ENCODE peak calls at places on chromosomes 13 and 19, in five cellular contexts. Q is H9, O is H1, M is neuronal stem cell, W is mesenchymal stem cell. T is an unnamed sample.

GRCh38 chr13:35468195-35468594 is 8.3 kb downstream of the MAB21L1 start:
- DNase-seq in O (no peak), W (no peak), M (no peak), Q (no peak), T (no peak)

GRCh38 chr13:23453132-23453531 is 19.6 kb upstream of the SACS start:
- DNase-seq in O (peak; percentile 33), Q (no peak), M (no peak), W (no peak), T (no peak)

GRCh38 chr19:7605490-7606222 is 10.0 kb downstream of the CAMSAP3 start:
- DNase-seq in M (no peak), O (peak; percentile 86), Q (peak; percentile 84), W (peak; percentile 14), T (peak; percentile 12)

GRCh38 chr13:63010072-63010658 is 1594.5 kb upstream of the PCDH20 start:
- DNase-seq in M (no peak), O (no peak), Q (no peak), W (no peak), T (no peak)

GRCh38 chr13:103012611-103013010 is 53.6 kb downstream of the SLC10A2 start:
- DNase-seq in W (no peak), M (no peak), O (no peak), Q (no peak), T (no peak)

GRCh38 chr19:45881909-45882528 is 3.9 kb downstream of the IRF2BP1 start:
- DNase-seq in M (no peak), W (no peak), O (peak; percentile 67), Q (peak; percentile 76), T (no peak)

GRCh38 chr13:36163809-36164308 is 32.7 kb upstream of the DCLK1 start:
- DNase-seq in W (no peak), M (no peak), Q (no peak), O (no peak), T (no peak)

GRCh38 chr13:81872581-81872980 is 1531.7 kb upstream of the SPRY2 start:
- DNase-seq in O (no peak), W (peak; percentile 18), Q (peak; percentile 48), M (peak; percentile 8), T (no peak)

GRCh38 chr13:24460256-24460655 is 52.3 kb downstream of the PARP4 start:
- DNase-seq in W (no peak), O (no peak), Q (no peak), M (no peak), T (no peak)

GRCh38 chr19:58499021-58499927 is 12.5 kb downstream of the SLC27A5 start:
- DNase-seq in M (peak; percentile 97), W (peak; percentile 99), O (peak; percentile 99), Q (peak; percentile 100), T (peak; percentile 99)

GRCh38 chr13:112910016-112910415 is 59.0 kb upstream of the MCF2L start:
- DNase-seq in O (no peak), W (no peak), Q (no peak), M (no peak), T (peak; percentile 29)

GRCh38 chr13:39038569-39038898 is 278 bp downstream of the NHLRC3 start:
- DNase-seq in M (no peak), O (no peak), W (peak; percentile 47), Q (no peak), T (peak; percentile 66)

GRCh38 chr19:12788025-12788681 is 3.1 kb upstream of the JUNB start:
- DNase-seq in Q (no peak), O (no peak), M (no peak), W (peak; percentile 58), T (no peak)

GRCh38 chr19:41691268-41691970 is 3.3 kb upstream of the CEACAM7 start:
- DNase-seq in Q (peak; percentile 61), M (no peak), O (peak; percentile 58), W (no peak), T (no peak)

DNA sequence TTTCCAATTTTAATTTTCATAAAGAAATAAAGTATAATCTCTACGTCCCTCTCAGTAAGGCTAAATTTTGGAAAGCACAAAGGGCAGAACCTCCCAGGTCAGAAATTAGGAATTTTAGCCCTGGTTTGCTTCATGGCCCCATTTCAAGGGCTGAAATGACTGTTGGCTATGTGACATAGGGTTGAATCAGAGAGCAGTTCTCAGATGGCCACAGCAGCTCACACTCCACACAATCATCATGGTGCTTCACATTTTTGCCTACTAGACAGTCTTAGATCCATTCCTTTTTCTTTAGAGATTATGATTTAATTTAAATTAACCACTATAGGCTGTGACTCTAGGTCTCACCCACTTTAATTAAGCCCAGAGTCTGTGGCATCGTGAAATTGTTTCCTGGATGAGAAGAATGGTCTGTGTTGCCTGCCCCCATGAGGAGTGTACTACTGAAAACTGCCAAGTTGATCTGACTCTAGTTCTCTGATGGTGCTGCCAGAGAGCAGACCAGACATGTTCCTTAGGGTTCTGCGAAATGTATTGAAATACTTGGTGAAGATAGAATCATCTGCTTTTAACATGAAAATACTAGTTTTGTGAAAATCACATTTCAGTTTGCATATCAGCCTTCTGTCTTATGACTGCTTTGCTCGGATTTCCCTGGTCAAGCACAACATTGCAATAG is 57.4 kb downstream of the ESD start:
- DNase-seq in M (no peak), Q (no peak), O (no peak), W (no peak), T (no peak)
- H2BK12ac ChIP-seq in M (no peak overlapping the region), Q (no peak overlapping the region), O (no peak overlapping the region), W (no peak overlapping the region), T (no peak overlapping the region)

GRCh38 chr19:19662344-19662743 is 1.1 kb downstream of the ATP13A1 start:
- DNase-seq in M (no peak), O (peak; percentile 34), Q (no peak), W (no peak), T (no peak)
- H3K9ac ChIP-seq in M (no peak overlapping the region), O (no peak overlapping the region), Q (peak overlapping the region; percentile 37), W (peak overlapping the region; percentile 96), T (no peak overlapping the region)

GRCh38 chr13:57725480-57725879 is 93.9 kb downstream of the PCDH17 start:
- DNase-seq in O (no peak), W (no peak), Q (no peak), M (no peak), T (no peak)
- H2BK5ac ChIP-seq in O (no peak overlapping the region), W (no peak overlapping the region), Q (no peak overlapping the region), M (no peak overlapping the region), T (no peak overlapping the region)

DNA sequence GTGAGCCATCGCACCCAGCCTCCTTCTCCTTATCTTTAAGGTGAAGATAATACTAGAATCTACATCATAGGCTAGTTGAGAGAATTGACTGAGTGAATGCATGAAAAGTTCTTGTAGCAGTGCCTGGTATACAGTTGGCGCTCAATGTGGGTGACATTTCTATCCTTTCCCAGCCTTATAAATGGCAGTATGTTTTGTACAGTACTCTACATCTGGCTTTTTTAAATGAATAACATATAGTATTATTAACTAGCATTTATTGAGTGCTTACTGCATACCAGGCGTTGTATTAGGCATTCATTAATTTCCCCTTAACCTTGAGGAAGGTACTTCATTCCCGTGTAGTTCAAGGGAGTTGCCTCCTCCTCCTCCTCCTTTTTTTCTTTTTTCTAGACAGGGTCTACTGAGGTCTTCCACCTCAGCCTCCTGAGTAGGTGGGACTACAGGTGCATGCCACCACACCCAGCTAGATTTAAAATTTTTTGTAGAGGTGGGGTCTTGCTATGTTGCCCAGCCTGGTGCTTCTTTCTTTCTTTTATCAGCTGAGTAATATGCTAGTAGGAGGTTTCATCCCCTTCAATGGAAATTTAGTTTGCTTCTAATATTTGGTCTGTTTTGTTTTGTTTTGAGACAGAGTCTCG is 2.8 kb downstream of the C5AR1 start:
- DNase-seq in W (no peak), O (no peak), Q (no peak), M (no peak), T (no peak)
- H2BK12ac ChIP-seq in W (no peak overlapping the region), O (no peak overlapping the region), Q (no peak overlapping the region), M (no peak overlapping the region), T (no peak overlapping the region)

GRCh38 chr19:16372065-16372915 is 47.7 kb downstream of the KLF2 start:
- DNase-seq in O (no peak), M (no peak), Q (no peak), W (no peak), T (no peak)

GRCh38 chr19:16373989-16374388 is 49.4 kb downstream of the KLF2 start:
- DNase-seq in M (no peak), O (no peak), Q (no peak), W (no peak), T (no peak)

GRCh38 chr19:16373539-16373938 is 48.9 kb downstream of the KLF2 start:
- DNase-seq in W (peak; percentile 94), M (no peak), Q (no peak), O (no peak), T (no peak)

GRCh38 chr19:16374436-16374835 is 49.8 kb downstream of the KLF2 start:
- DNase-seq in M (no peak), W (no peak), Q (no peak), O (no peak), T (no peak)

DNA sequence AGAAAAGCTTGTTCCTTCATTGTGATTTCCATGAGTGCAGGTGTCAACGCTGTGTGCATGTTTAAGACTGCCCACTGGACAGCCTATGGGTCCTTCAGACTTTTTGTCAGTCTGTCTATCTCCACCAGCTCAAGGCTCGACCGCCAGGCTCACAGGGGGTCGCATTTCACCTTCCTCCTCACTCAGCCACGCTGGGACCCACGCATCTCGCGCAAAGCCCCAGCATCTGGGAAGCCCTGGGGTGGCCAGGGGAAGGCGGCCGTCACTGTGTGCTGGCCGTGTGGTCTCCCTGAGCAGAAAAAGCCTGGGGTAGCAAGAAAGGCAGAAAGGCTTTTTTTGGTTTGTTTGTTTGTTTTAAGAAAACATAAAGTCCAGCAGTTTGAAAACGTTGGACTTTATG is 48.5 kb downstream of the KLF2 start:
- DNase-seq in W (no peak), M (no peak), Q (no peak), O (no peak), T (no peak)
- H3K9ac ChIP-seq in W (peak overlapping the region; percentile 72), M (no peak overlapping the region), Q (no peak overlapping the region), O (no peak overlapping the region), T (no peak overlapping the region)

T was measured in trophoblast cell.